ENCODE peak calls at places on chromosomes 11 and 22, in nine cellular contexts. L is stomach, R is A549, W is adrenal gland, Z is ovary, G is suprapubic skin, S is thyroid gland, A is lower leg skin, V is GM12891. J is an unnamed sample.

GRCh38 chr11:23095650-23096049 is 235.4 kb upstream of the CCDC179 start:
- DNase-seq in L (no peak), R (no peak), W (no peak), Z (no peak), G (no peak), S (no peak), A (no peak), V (no peak), J (no peak)

GRCh38 chr11:70544774-70545625 is 146.7 kb downstream of the CTTN start:
- DNase-seq in L (no peak), R (peak), W (no peak), Z (no peak), G (no peak), S (no peak), A (no peak), V (no peak), J (peak)

GRCh38 chr22:27377901-27378300 is 423.7 kb downstream of the MN1 start:
- DNase-seq in L (peak), R (no peak), W (peak), Z (peak), G (no peak), S (peak), A (no peak), V (no peak), J (no peak)

GRCh38 chr22:46057762-46058420 is 80.9 kb upstream of the WNT7B start:
- DNase-seq in L (peak), R (no peak), W (peak), Z (peak), G (peak), S (no peak), A (peak), V (peak), J (no peak)

GRCh38 chr11:100687630-100688395 is 725 bp downstream of the ARHGAP42 start:
- DNase-seq in L (peak), R (peak), W (peak), Z (peak), G (no peak), S (peak), A (no peak), V (peak), J (peak)

GRCh38 chr22:42145175-42145574 is 14.6 kb upstream of the CYP2D6 start:
- DNase-seq in L (no peak), R (no peak), W (no peak), Z (no peak), G (no peak), S (no peak), A (no peak), V (no peak), J (no peak)

GRCh38 chr11:110283862-110284261 is 12.6 kb downstream of the RDX start:
- DNase-seq in L (no peak), R (no peak), W (no peak), Z (no peak), G (no peak), S (no peak), A (no peak), V (no peak), J (no peak)

GRCh38 chr22:17477401-17477833 is 85.9 kb upstream of the SLC25A18 start:
- DNase-seq in L (no peak), R (no peak), W (peak), Z (peak), G (no peak), S (no peak), A (no peak), V (no peak), J (no peak)

GRCh38 chr11:31874631-31875191 is 63.6 kb upstream of the PAX6 start:
- DNase-seq in L (no peak), R (no peak), W (no peak), Z (no peak), G (no peak), S (no peak), A (no peak), V (no peak), J (no peak)

GRCh38 chr11:1574256-1575242 is 2.5 kb upstream of the DUSP8 start:
- DNase-seq in L (peak), R (peak), W (no peak), Z (peak), G (no peak), S (peak), A (no peak), V (peak), J (peak)

GRCh38 chr11:63813563-63814382 is 517 bp downstream of the SPINDOC start:
- DNase-seq in L (peak), R (peak), W (peak), Z (peak), G (no peak), S (peak), A (peak), V (peak), J (peak)

GRCh38 chr22:28239941-28240340 is 320.9 kb upstream of the PITPNB start:
- DNase-seq in L (no peak), R (no peak), W (no peak), Z (no peak), G (no peak), S (no peak), A (no peak), V (no peak), J (no peak)

GRCh38 chr22:22720724-22721261 is 76.4 kb downstream of the GGTLC2 start:
- DNase-seq in L (no peak), R (no peak), W (peak), Z (no peak), G (no peak), S (no peak), A (no peak), V (no peak), J (no peak)

GRCh38 chr11:15006139-15006759 is 34.1 kb upstream of the CALCA start:
- DNase-seq in L (no peak), R (peak), W (no peak), Z (no peak), G (no peak), S (no peak), A (no peak), V (no peak), J (no peak)

GRCh38 chr11:111307472-111308108 is 9.2 kb downstream of the POU2AF3 start:
- DNase-seq in L (no peak), R (no peak), W (no peak), Z (no peak), G (no peak), S (no peak), A (no peak), V (no peak), J (no peak)

GRCh38 chr11:128205796-128206195 is 381.6 kb downstream of the ETS1 start:
- DNase-seq in L (no peak), R (no peak), W (no peak), Z (no peak), G (no peak), S (no peak), A (no peak), V (no peak), J (no peak)

GRCh38 chr22:46547179-46547882 is 9.9 kb upstream of the CELSR1 start:
- DNase-seq in L (no peak), R (peak), W (peak), Z (no peak), G (no peak), S (peak), A (peak), V (no peak), J (peak)

GRCh38 chr22:36117053-36117554 is 43.5 kb downstream of the APOL3 start:
- DNase-seq in L (no peak), R (no peak), W (no peak), Z (no peak), G (no peak), S (peak), A (no peak), V (no peak), J (no peak)

GRCh38 chr22:31248965-31249940 is 37.2 kb downstream of the LIMK2 start:
- DNase-seq in L (no peak), R (no peak), W (no peak), Z (peak), G (no peak), S (peak), A (no peak), V (no peak), J (no peak)

GRCh38 chr11:65854871-65855837 is 2.8 kb downstream of the CFL1 start:
- DNase-seq in L (no peak), R (no peak), W (peak), Z (peak), G (no peak), S (no peak), A (no peak), V (no peak), J (no peak)

GRCh38 chr11:130508913-130509312 is 60.5 kb downstream of the ADAMTS15 start:
- DNase-seq in L (no peak), R (no peak), W (no peak), Z (no peak), G (no peak), S (no peak), A (no peak), V (no peak), J (no peak)

GRCh38 chr22:30855677-30856518 is 112.7 kb downstream of the MORC2 start:
- DNase-seq in L (peak), R (no peak), W (no peak), Z (no peak), G (peak), S (no peak), A (peak), V (no peak), J (no peak)

GRCh38 chr11:33721291-33721840 is 14.9 kb downstream of the CD59 start:
- DNase-seq in L (no peak), R (no peak), W (no peak), Z (no peak), G (no peak), S (no peak), A (no peak), V (no peak), J (no peak)

GRCh38 chr11:80320226-80320625 is 879.4 kb upstream of the TENM4 start:
- DNase-seq in L (no peak), R (no peak), W (no peak), Z (no peak), G (no peak), S (no peak), A (no peak), V (no peak), J (no peak)

GRCh38 chr22:19631899-19632670 is 82.2 kb upstream of the SEPTIN5 start:
- DNase-seq in L (no peak), R (peak), W (no peak), Z (no peak), G (peak), S (no peak), A (peak), V (no peak), J (no peak)

GRCh38 chr11:19814421-19814820 is 101.8 kb downstream of the NAV2 start:
- DNase-seq in L (no peak), R (no peak), W (no peak), Z (no peak), G (no peak), S (no peak), A (no peak), V (no peak), J (no peak)

GRCh38 chr22:39527481-39527961 is 5.0 kb downstream of the RPS19BP1 start:
- DNase-seq in L (peak), R (no peak), W (peak), Z (no peak), G (no peak), S (peak), A (no peak), V (no peak), J (no peak)

GRCh38 chr11:61082931-61083531 is 19.3 kb upstream of the CD5 start:
- DNase-seq in L (no peak), R (no peak), W (no peak), Z (no peak), G (no peak), S (no peak), A (no peak), V (no peak), J (no peak)

GRCh38 chr11:120267319-120267718 is 27.4 kb downstream of the POU2F3 start:
- DNase-seq in L (no peak), R (no peak), W (no peak), Z (no peak), G (no peak), S (no peak), A (no peak), V (no peak), J (no peak)

GRCh38 chr22:20953342-20953608 is 13.8 kb upstream of the AIFM3 start:
- DNase-seq in L (no peak), R (no peak), W (no peak), Z (no peak), G (no peak), S (no peak), A (no peak), V (no peak), J (no peak)
- TF ChIP-seq POLR2A in L (no peak), R (no peak), W (no peak), Z (no peak), G (no peak), S (no peak), A (no peak), V (no peak), J (no peak)

GRCh38 chr11:83156150-83156995 is 558 bp upstream of the PCF11 start:
- DNase-seq in L (peak), R (peak), W (no peak), Z (peak), G (peak), S (peak), A (peak), V (peak), J (peak)
- TF ChIP-seq POLR2A in L (no peak), R (peak), W (no peak), Z (peak), G (peak), S (peak), A (no peak), V (no peak), J (peak)

DNA sequence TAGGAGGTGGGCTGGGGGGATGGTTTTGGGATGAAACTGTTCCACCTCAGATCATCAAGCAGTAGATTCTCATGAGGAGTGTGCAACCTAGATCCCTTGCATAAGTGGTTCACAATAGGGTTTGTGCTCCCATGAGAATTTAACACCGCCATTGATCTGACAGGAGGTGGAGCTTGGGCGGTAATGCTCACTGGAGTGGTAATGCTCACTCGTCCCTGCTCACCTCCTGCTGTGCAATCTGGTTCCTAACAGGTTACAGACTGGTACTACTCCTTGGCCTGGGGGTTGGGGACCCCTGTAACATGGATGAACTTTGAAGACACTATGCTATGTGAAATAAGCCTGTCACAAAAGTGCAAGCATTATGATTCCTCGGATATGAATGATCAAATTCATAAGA is 87.0 kb upstream of the CLNS1A start:
- DNase-seq in L (no peak), R (no peak), W (no peak), Z (no peak), G (no peak), S (no peak), A (no peak), V (no peak), J (no peak)
- TF ChIP-seq POLR2A in L (no peak), R (no peak), W (no peak), Z (no peak), G (no peak), S (no peak), A (no peak), V (no peak), J (no peak)

DNA sequence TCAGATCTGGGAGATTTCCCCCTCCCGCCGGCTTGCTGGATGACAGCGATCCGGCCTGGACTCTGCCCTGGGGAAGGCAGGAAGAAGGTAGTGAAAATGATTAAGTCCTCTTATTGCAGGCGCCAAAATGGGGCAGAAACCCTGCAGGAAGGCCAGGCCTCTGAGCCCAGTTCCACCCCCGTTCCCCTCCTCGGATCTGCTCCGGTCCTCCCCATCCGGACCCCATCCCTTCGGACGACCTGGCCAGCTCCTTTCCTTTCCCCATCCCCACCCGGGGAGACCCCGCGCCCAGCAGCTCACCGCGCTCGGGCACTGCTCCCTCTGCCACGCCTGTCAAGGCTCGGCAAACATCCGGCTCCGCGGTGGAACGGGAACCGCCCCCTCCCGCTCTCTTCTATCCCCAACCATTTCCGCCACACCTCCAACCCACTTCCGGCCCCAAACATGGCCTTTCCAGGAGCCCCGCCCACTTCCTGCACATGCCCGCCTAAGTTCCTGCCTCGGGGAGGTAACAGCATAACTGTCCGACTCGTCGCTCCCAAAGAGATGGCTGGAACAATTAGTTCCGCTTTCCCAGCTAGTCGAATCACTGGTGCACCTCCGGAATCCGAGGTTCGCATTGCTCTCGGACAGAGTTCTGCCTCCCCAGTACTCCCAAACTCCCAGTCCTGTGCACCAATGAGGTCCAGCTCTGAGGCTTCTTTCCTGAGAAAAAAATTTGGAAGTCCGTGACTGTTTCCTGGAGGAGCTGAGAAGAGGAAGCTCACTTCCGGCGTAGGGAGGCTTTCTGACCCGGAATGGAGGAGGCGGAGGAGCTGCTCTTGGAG is at the start of the genes ARHGAP1 and ZNF408:
- DNase-seq in L (peak), R (peak), W (peak), Z (peak), G (peak), S (peak), A (peak), V (peak), J (peak)
- TF ChIP-seq POLR2A in L (peak), R (peak), W (peak), Z (peak), G (no peak), S (peak), A (no peak), V (peak), J (peak)

GRCh38 chr22:44907765-44908737 is 101.8 kb downstream of the PHF21B start:
- DNase-seq in L (no peak), R (no peak), W (no peak), Z (no peak), G (no peak), S (no peak), A (peak), V (no peak), J (no peak)
- TF ChIP-seq POLR2A in L (no peak), R (no peak), W (no peak), Z (no peak), G (no peak), S (no peak), A (no peak), V (no peak), J (no peak)

J was measured in H54.